ENCODE peak calls at places on chromosomes 13 and 19, in seven cellular contexts. D is astrocyte of the spinal cord, X is bronchial epithelial cell, E is choroid plexus epithelial cell, P is mammary epithelial cell, S is kidney epithelial cell, L is AG10803. G is an unnamed sample.

GRCh38 chr13:95505976-95506375 is 46.5 kb upstream of the CLDN10 start:
- DNase-seq in D (no peak), X (no peak), E (no peak), P (no peak), S (no peak), L (no peak), G (no peak)

GRCh38 chr19:55080915-55081772 is 5.5 kb downstream of the EPS8L1 start:
- DNase-seq in D (peak), X (peak), E (peak), P (peak), S (no peak), L (peak), G (peak)

GRCh38 chr13:32851083-32852064 is 164.8 kb upstream of the KL start:
- DNase-seq in D (no peak), X (no peak), E (peak), P (no peak), S (no peak), L (no peak), G (no peak)

GRCh38 chr19:8681345-8682021 is 17.1 kb downstream of the ACTL9 start:
- DNase-seq in D (no peak), X (no peak), E (no peak), P (no peak), S (no peak), L (no peak), G (no peak)

GRCh38 chr19:11538232-11539036 is at the start of gene CNN1:
- DNase-seq in D (peak), X (no peak), E (peak), P (no peak), S (no peak), L (peak), G (no peak)

GRCh38 chr19:35311901-35312665 is 16.9 kb upstream of the CD22 start:
- DNase-seq in D (no peak), X (no peak), E (no peak), P (no peak), S (no peak), L (no peak), G (no peak)

GRCh38 chr13:34430294-34430693 is 511.8 kb upstream of the NBEA start:
- DNase-seq in D (peak), X (no peak), E (peak), P (peak), S (peak), L (peak), G (no peak)

GRCh38 chr19:56261145-56261544 is 11.4 kb upstream of the EDDM13 start:
- DNase-seq in D (no peak), X (no peak), E (no peak), P (no peak), S (no peak), L (no peak), G (no peak)

GRCh38 chr13:44249439-44249838 is 124.2 kb upstream of the SERP2 start:
- DNase-seq in D (peak), X (peak), E (peak), P (peak), S (no peak), L (peak), G (no peak)

GRCh38 chr13:114315074-114315785 is 927 bp downstream of the CHAMP1 start:
- DNase-seq in D (no peak), X (no peak), E (no peak), P (no peak), S (no peak), L (no peak), G (no peak)

GRCh38 chr19:1503089-1503924 is 9.5 kb downstream of the ADAMTSL5 start:
- DNase-seq in D (no peak), X (no peak), E (peak), P (no peak), S (no peak), L (peak), G (no peak)

GRCh38 chr13:103097366-103097928 is 31.2 kb upstream of the SLC10A2 start:
- DNase-seq in D (no peak), X (no peak), E (no peak), P (no peak), S (no peak), L (no peak), G (no peak)

GRCh38 chr13:110546389-110546788 is 15.1 kb downstream of the RAB20 start:
- DNase-seq in D (no peak), X (no peak), E (no peak), P (no peak), S (no peak), L (no peak), G (no peak)

GRCh38 chr13:47241446-47241845 is 344.6 kb upstream of the HTR2A start:
- DNase-seq in D (no peak), X (no peak), E (no peak), P (no peak), S (no peak), L (no peak), G (no peak)

GRCh38 chr19:40612831-40613668 is 11.9 kb downstream of the LTBP4 start:
- DNase-seq in D (peak), X (peak), E (peak), P (no peak), S (no peak), L (no peak), G (peak)

GRCh38 chr19:30790048-30790680 is 418.0 kb downstream of the ZNF536 start:
- DNase-seq in D (no peak), X (no peak), E (no peak), P (no peak), S (no peak), L (no peak), G (no peak)

GRCh38 chr13:35005051-35005450 is 63.0 kb downstream of the NBEA start:
- DNase-seq in D (no peak), X (no peak), E (no peak), P (no peak), S (no peak), L (no peak), G (no peak)

GRCh38 chr13:95039415-95039814 is 261.8 kb downstream of the ABCC4 start:
- DNase-seq in D (peak), X (no peak), E (peak), P (no peak), S (no peak), L (peak), G (no peak)

GRCh38 chr13:99370476-99371272 is 63.5 kb upstream of the GPR183 start:
- DNase-seq in D (no peak), X (no peak), E (no peak), P (no peak), S (no peak), L (no peak), G (no peak)

GRCh38 chr19:1068111-1069001 is 1.4 kb downstream of the ARHGAP45 start:
- DNase-seq in D (no peak), X (no peak), E (no peak), P (no peak), S (no peak), L (no peak), G (no peak)

GRCh38 chr13:72889496-72889895 is 107.6 kb downstream of the PIBF1 start:
- DNase-seq in D (no peak), X (no peak), E (no peak), P (no peak), S (no peak), L (no peak), G (no peak)

GRCh38 chr19:40348961-40349507 is 539 bp downstream of the PLD3 start:
- DNase-seq in D (peak), X (peak), E (peak), P (peak), S (no peak), L (peak), G (no peak)

DNA sequence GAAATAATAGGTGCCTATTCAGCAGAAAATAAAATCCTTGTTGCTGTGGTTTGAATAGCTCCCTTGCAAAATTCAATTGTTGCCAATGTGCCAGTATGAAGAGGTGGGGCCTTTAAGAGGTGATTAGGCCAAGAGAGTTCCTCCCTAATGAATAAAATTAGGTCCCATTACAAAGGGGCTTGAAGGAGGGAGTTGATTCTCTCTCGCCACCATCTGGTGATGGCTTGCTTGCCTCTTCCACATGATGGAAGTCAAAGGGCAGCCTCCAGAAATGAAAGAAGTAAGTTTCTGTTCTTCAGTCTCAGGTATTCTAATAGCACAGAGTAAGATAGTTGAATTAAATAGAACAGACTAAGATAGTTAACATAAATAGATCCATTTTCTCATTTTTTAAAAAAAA is 3.0 kb upstream of the EEF1AKMT1 start:
- DNase-seq in D (no peak), X (no peak), E (no peak), P (no peak), S (no peak), L (no peak), G (no peak)
- TF ChIP-seq CTCF in D (no peak), X (no peak), E (no peak), P (no peak), S (no peak), L (no peak), G (no peak)

GRCh38 chr13:30334663-30335386 is 27.5 kb upstream of the KATNAL1 start:
- DNase-seq in D (peak), X (peak), E (no peak), P (no peak), S (no peak), L (no peak), G (no peak)
- H3K4me3 ChIP-seq in D (no peak), X (no peak), E (no peak), P (no peak), S (no peak), L (no peak), G (no peak)

GRCh38 chr19:52248256-52248655 is 21.1 kb upstream of the ZNF766 start:
- DNase-seq in D (no peak), X (no peak), E (peak), P (peak), S (no peak), L (peak), G (peak)
- TF ChIP-seq CTCF in D (peak), X (peak), E (peak), P (peak), S (no peak), L (peak), G (peak)

DNA sequence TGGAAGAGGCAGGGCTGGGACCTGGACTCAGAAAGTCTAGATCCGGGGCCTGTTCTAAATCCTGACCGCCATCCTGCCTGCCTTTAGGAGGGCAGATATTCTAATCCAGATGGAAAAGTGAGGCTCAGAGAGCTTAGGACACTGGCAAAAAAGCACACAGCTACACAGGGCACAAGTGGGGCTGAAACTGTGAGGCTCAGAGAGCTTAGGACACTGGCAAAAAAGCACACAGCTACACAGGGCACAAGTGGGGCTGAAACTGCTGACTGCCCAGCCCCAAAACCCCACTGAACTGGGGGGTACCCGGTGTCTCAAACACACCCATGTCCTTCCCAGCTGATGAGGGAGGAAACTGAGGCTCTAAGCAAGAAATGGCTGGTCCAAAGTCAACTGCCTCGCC is 2.0 kb downstream of the AKT1S1 start:
- DNase-seq in D (no peak), X (no peak), E (no peak), P (no peak), S (no peak), L (no peak), G (no peak)
- H3K4me3 ChIP-seq in D (peak), X (no peak), E (peak), P (peak), S (peak), L (peak), G (no peak)

GRCh38 chr13:98144501-98145350 is 1.8 kb downstream of the FARP1 start:
- DNase-seq in D (peak), X (peak), E (peak), P (peak), S (no peak), L (peak), G (no peak)
- TF ChIP-seq CTCF in D (peak), X (no peak), E (peak), P (no peak), S (peak), L (peak), G (no peak)

GRCh38 chr19:51719251-51719901 is 4.4 kb downstream of the HAS1 start:
- DNase-seq in D (no peak), X (no peak), E (no peak), P (no peak), S (no peak), L (no peak), G (no peak)
- H3K4me3 ChIP-seq in D (no peak), X (no peak), E (peak), P (no peak), S (peak), L (peak), G (no peak)

DNA sequence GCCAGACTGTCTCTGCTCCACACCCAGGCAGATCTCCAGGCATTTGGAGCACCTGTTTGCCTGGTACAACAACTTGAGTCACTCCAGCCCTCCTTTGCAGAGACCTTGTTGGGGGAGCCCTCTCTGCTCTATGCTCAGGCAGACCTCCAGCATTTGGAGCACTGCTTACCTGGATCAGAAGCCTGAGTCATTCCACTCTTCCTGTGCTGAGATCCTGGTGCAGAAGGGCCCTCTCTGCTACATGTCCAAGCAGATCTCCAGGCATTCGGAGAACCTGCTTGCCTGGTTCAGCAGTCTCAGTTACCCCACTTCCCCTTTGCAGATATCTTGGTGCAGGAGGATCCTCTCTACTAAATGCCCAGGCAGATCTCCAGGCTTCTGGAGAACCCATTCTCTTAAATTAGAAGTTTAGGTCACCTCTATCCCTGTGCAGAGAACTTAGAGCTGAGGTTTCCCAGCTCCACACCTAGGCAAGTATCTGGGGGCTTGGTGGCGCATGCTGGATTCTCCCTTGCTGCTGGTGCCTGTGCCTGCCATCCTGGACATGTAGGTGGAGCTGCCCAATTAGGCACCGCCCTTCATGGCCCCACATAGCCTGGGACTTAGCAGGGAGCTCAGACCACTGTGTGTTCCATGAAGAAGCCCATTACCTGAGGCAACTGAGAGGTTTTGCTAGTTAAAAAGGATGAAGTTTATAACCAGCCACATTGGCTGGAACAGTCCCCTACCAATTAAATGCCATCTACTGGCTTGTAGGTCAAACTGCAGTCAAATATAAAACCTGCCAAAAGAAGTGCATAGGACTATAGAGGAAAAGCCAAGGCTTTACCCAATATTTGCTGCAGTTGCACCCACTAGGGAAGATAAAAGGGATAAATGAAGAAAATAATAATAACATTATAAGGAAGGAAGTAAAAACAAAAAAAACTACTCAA is 97.6 kb upstream of the SLITRK6 start:
- DNase-seq in D (no peak), X (peak), E (peak), P (peak), S (no peak), L (no peak), G (no peak)
- TF ChIP-seq CTCF in D (peak), X (peak), E (peak), P (peak), S (peak), L (no peak), G (no peak)